ENCODE peak calls at places on chromosomes 6 and 20, in seven cellular contexts. One of them, this sample, is unnamed.

GRCh38 chr6:35089935-35090505 is 51.1 kb downstream of the TCP11 start:
- DNase-seq in OCI-LY7: no peak
- DNase-seq in mammary epithelial cell: peak
- DNase-seq in foreskin fibroblast: peak
- DNase-seq in foreskin keratinocyte: no peak
- DNase-seq in AG04450: peak
- DNase-seq in HFFc6: peak
- DNase-seq in this sample: peak

GRCh38 chr20:48724891-48725588 is 102.8 kb downstream of the PREX1 start:
- DNase-seq in foreskin keratinocyte: no peak
- DNase-seq in mammary epithelial cell: no peak
- DNase-seq in AG04450: no peak
- DNase-seq in HFFc6: no peak
- DNase-seq in foreskin fibroblast: no peak
- DNase-seq in OCI-LY7: no peak
- DNase-seq in this sample: no peak

GRCh38 chr20:51424270-51425041 is 118.1 kb downstream of the NFATC2 start:
- DNase-seq in HFFc6: no peak
- DNase-seq in AG04450: no peak
- DNase-seq in OCI-LY7: no peak
- DNase-seq in foreskin fibroblast: no peak
- DNase-seq in foreskin keratinocyte: no peak
- DNase-seq in mammary epithelial cell: no peak
- DNase-seq in this sample: no peak

GRCh38 chr6:166221636-166222035 is 54.0 kb upstream of the TBXT start:
- DNase-seq in foreskin fibroblast: no peak
- DNase-seq in foreskin keratinocyte: no peak
- DNase-seq in mammary epithelial cell: no peak
- DNase-seq in OCI-LY7: peak
- DNase-seq in HFFc6: no peak
- DNase-seq in AG04450: no peak
- DNase-seq in this sample: no peak

GRCh38 chr20:51651921-51652549 is 109.5 kb upstream of the NFATC2 start:
- DNase-seq in foreskin keratinocyte: no peak
- DNase-seq in mammary epithelial cell: no peak
- DNase-seq in HFFc6: no peak
- DNase-seq in foreskin fibroblast: no peak
- DNase-seq in OCI-LY7: no peak
- DNase-seq in AG04450: no peak
- DNase-seq in this sample: no peak

GRCh38 chr6:109800771-109801170 is 109.7 kb downstream of the FIG4 start:
- DNase-seq in AG04450: no peak
- DNase-seq in mammary epithelial cell: no peak
- DNase-seq in HFFc6: no peak
- DNase-seq in OCI-LY7: no peak
- DNase-seq in foreskin keratinocyte: no peak
- DNase-seq in foreskin fibroblast: no peak
- DNase-seq in this sample: no peak

GRCh38 chr6:159532155-159532554 is 160.9 kb downstream of the SOD2 start:
- DNase-seq in foreskin keratinocyte: no peak
- DNase-seq in AG04450: no peak
- DNase-seq in OCI-LY7: no peak
- DNase-seq in HFFc6: no peak
- DNase-seq in foreskin fibroblast: no peak
- DNase-seq in mammary epithelial cell: no peak
- DNase-seq in this sample: no peak

GRCh38 chr6:37550436-37550835 is 50.7 kb upstream of the CCDC167 start:
- DNase-seq in foreskin keratinocyte: no peak
- DNase-seq in foreskin fibroblast: peak
- DNase-seq in HFFc6: no peak
- DNase-seq in mammary epithelial cell: no peak
- DNase-seq in AG04450: no peak
- DNase-seq in OCI-LY7: no peak
- DNase-seq in this sample: peak

GRCh38 chr20:419556-420168 is 11.6 kb downstream of the RBCK1 start:
- DNase-seq in mammary epithelial cell: peak
- DNase-seq in HFFc6: no peak
- DNase-seq in foreskin keratinocyte: no peak
- DNase-seq in foreskin fibroblast: no peak
- DNase-seq in OCI-LY7: peak
- DNase-seq in AG04450: no peak
- DNase-seq in this sample: no peak

GRCh38 chr6:100573169-100573568 is 108.4 kb upstream of the SIM1 start:
- DNase-seq in HFFc6: peak
- DNase-seq in mammary epithelial cell: peak
- DNase-seq in foreskin keratinocyte: peak
- DNase-seq in AG04450: no peak
- DNase-seq in OCI-LY7: peak
- DNase-seq in foreskin fibroblast: peak
- DNase-seq in this sample: peak

GRCh38 chr20:46640536-46641311 is 10.5 kb downstream of the SLC13A3 start:
- DNase-seq in foreskin keratinocyte: no peak
- DNase-seq in HFFc6: no peak
- DNase-seq in OCI-LY7: no peak
- DNase-seq in mammary epithelial cell: no peak
- DNase-seq in AG04450: no peak
- DNase-seq in foreskin fibroblast: no peak
- DNase-seq in this sample: no peak

GRCh38 chr20:51037499-51038110 is 14.7 kb upstream of the KCNG1 start:
- DNase-seq in foreskin fibroblast: no peak
- DNase-seq in OCI-LY7: no peak
- DNase-seq in foreskin keratinocyte: no peak
- DNase-seq in mammary epithelial cell: no peak
- DNase-seq in AG04450: no peak
- DNase-seq in HFFc6: no peak
- DNase-seq in this sample: no peak

GRCh38 chr6:53301801-53302537 is 46.8 kb downstream of the ELOVL5 start:
- DNase-seq in mammary epithelial cell: peak
- DNase-seq in OCI-LY7: no peak
- DNase-seq in foreskin fibroblast: no peak
- DNase-seq in AG04450: no peak
- DNase-seq in HFFc6: no peak
- DNase-seq in foreskin keratinocyte: no peak
- DNase-seq in this sample: no peak

GRCh38 chr20:60529149-60529548 is 570.9 kb downstream of the CDH26 start:
- DNase-seq in AG04450: no peak
- DNase-seq in HFFc6: no peak
- DNase-seq in foreskin keratinocyte: no peak
- DNase-seq in foreskin fibroblast: no peak
- DNase-seq in OCI-LY7: no peak
- DNase-seq in mammary epithelial cell: no peak
- DNase-seq in this sample: no peak

GRCh38 chr6:33578588-33579011 is 1.5 kb downstream of the BAK1 start:
- DNase-seq in OCI-LY7: peak
- DNase-seq in HFFc6: no peak
- DNase-seq in mammary epithelial cell: no peak
- DNase-seq in foreskin fibroblast: no peak
- DNase-seq in foreskin keratinocyte: no peak
- DNase-seq in AG04450: no peak
- DNase-seq in this sample: no peak

GRCh38 chr6:25519856-25520255 is 132.2 kb upstream of the SCGN start:
- DNase-seq in foreskin keratinocyte: no peak
- DNase-seq in foreskin fibroblast: no peak
- DNase-seq in HFFc6: no peak
- DNase-seq in OCI-LY7: no peak
- DNase-seq in AG04450: no peak
- DNase-seq in mammary epithelial cell: no peak
- DNase-seq in this sample: no peak

GRCh38 chr6:64012351-64013060 is 376.9 kb downstream of the PHF3 start:
- DNase-seq in foreskin keratinocyte: peak
- DNase-seq in HFFc6: no peak
- DNase-seq in OCI-LY7: no peak
- DNase-seq in AG04450: peak
- DNase-seq in foreskin fibroblast: no peak
- DNase-seq in mammary epithelial cell: peak
- DNase-seq in this sample: peak

GRCh38 chr6:42511803-42512422 is 51.9 kb upstream of the UBR2 start:
- DNase-seq in AG04450: peak
- DNase-seq in foreskin keratinocyte: no peak
- DNase-seq in foreskin fibroblast: no peak
- DNase-seq in HFFc6: no peak
- DNase-seq in OCI-LY7: no peak
- DNase-seq in mammary epithelial cell: no peak
- DNase-seq in this sample: peak

GRCh38 chr20:62352402-62353288 is 14.5 kb downstream of the LAMA5 start:
- DNase-seq in mammary epithelial cell: peak
- DNase-seq in foreskin fibroblast: no peak
- DNase-seq in AG04450: no peak
- DNase-seq in foreskin keratinocyte: no peak
- DNase-seq in OCI-LY7: no peak
- DNase-seq in HFFc6: no peak
- DNase-seq in this sample: no peak

GRCh38 chr20:47063407-47063806 is 168.8 kb downstream of the EYA2 start:
- DNase-seq in HFFc6: no peak
- DNase-seq in foreskin keratinocyte: no peak
- DNase-seq in OCI-LY7: no peak
- DNase-seq in mammary epithelial cell: no peak
- DNase-seq in AG04450: no peak
- DNase-seq in foreskin fibroblast: no peak
- DNase-seq in this sample: no peak

GRCh38 chr20:5492941-5493340 is 176.2 kb upstream of the PROKR2 start:
- DNase-seq in foreskin fibroblast: no peak
- DNase-seq in HFFc6: no peak
- DNase-seq in OCI-LY7: no peak
- DNase-seq in foreskin keratinocyte: no peak
- DNase-seq in AG04450: no peak
- DNase-seq in mammary epithelial cell: no peak
- DNase-seq in this sample: no peak

GRCh38 chr20:37755665-37756064 is 61.8 kb downstream of the CTNNBL1 start:
- DNase-seq in AG04450: no peak
- DNase-seq in foreskin keratinocyte: no peak
- DNase-seq in OCI-LY7: no peak
- DNase-seq in mammary epithelial cell: no peak
- DNase-seq in foreskin fibroblast: peak
- DNase-seq in HFFc6: no peak
- DNase-seq in this sample: no peak

GRCh38 chr6:1735239-1735803 is 125.6 kb downstream of the FOXC1 start:
- DNase-seq in HFFc6: no peak
- DNase-seq in OCI-LY7: no peak
- DNase-seq in foreskin fibroblast: no peak
- DNase-seq in mammary epithelial cell: no peak
- DNase-seq in foreskin keratinocyte: no peak
- DNase-seq in AG04450: no peak
- DNase-seq in this sample: no peak
- TF ChIP-seq CTCF in HFFc6: no peak
- TF ChIP-seq CTCF in OCI-LY7: no peak
- TF ChIP-seq CTCF in foreskin fibroblast: no peak
- TF ChIP-seq CTCF in mammary epithelial cell: no peak
- TF ChIP-seq CTCF in foreskin keratinocyte: no peak
- TF ChIP-seq CTCF in AG04450: no peak
- TF ChIP-seq CTCF in this sample: no peak

GRCh38 chr6:41182069-41183034 is 18.6 kb downstream of the TREML2 start:
- DNase-seq in foreskin keratinocyte: no peak
- DNase-seq in OCI-LY7: peak
- DNase-seq in HFFc6: peak
- DNase-seq in mammary epithelial cell: peak
- DNase-seq in foreskin fibroblast: peak
- DNase-seq in AG04450: peak
- DNase-seq in this sample: peak
- TF ChIP-seq CTCF in foreskin keratinocyte: peak
- TF ChIP-seq CTCF in OCI-LY7: peak
- TF ChIP-seq CTCF in HFFc6: peak
- TF ChIP-seq CTCF in mammary epithelial cell: peak
- TF ChIP-seq CTCF in foreskin fibroblast: peak
- TF ChIP-seq CTCF in AG04450: peak
- TF ChIP-seq CTCF in this sample: peak

DNA sequence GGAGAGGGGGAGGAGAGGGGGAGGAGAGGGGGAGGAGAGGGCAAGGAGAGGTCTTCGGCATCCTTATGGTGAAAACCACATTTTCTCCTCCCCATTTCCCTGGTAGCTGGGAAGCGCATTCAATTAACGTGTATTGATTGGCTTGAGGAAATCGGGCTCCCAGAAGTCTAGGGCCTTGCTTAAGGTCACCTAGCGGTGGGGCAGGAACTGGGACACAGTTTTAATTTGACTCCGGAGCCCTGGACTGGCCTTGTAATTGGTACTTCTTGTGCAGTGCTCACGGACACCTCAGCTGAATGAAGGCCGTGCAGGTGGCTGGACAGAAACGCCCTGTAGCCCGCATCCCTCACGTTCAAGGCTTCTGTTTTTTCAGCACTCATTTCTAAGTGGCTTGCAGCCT is 42.8 kb downstream of the CTCFL start:
- DNase-seq in AG04450: no peak
- DNase-seq in mammary epithelial cell: no peak
- DNase-seq in foreskin fibroblast: no peak
- DNase-seq in OCI-LY7: peak
- DNase-seq in foreskin keratinocyte: no peak
- DNase-seq in HFFc6: no peak
- DNase-seq in this sample: no peak
- TF ChIP-seq CTCF in AG04450: no peak
- TF ChIP-seq CTCF in mammary epithelial cell: no peak
- TF ChIP-seq CTCF in foreskin fibroblast: no peak
- TF ChIP-seq CTCF in OCI-LY7: peak
- TF ChIP-seq CTCF in foreskin keratinocyte: no peak
- TF ChIP-seq CTCF in HFFc6: no peak
- TF ChIP-seq CTCF in this sample: no peak

GRCh38 chr6:122264557-122264956 is 134.9 kb upstream of the HSF2 start:
- DNase-seq in OCI-LY7: no peak
- DNase-seq in foreskin fibroblast: no peak
- DNase-seq in foreskin keratinocyte: no peak
- DNase-seq in AG04450: no peak
- DNase-seq in HFFc6: no peak
- DNase-seq in mammary epithelial cell: no peak
- DNase-seq in this sample: no peak
- TF ChIP-seq CTCF in OCI-LY7: no peak
- TF ChIP-seq CTCF in foreskin fibroblast: no peak
- TF ChIP-seq CTCF in foreskin keratinocyte: no peak
- TF ChIP-seq CTCF in AG04450: no peak
- TF ChIP-seq CTCF in HFFc6: no peak
- TF ChIP-seq CTCF in mammary epithelial cell: no peak
- TF ChIP-seq CTCF in this sample: no peak

GRCh38 chr6:56620229-56620868 is 22.3 kb downstream of the DST start:
- DNase-seq in HFFc6: no peak
- DNase-seq in foreskin fibroblast: no peak
- DNase-seq in OCI-LY7: no peak
- DNase-seq in AG04450: no peak
- DNase-seq in foreskin keratinocyte: no peak
- DNase-seq in mammary epithelial cell: no peak
- DNase-seq in this sample: no peak

GRCh38 chr6:56616967-56617366 is 25.7 kb downstream of the DST start:
- DNase-seq in foreskin fibroblast: no peak
- DNase-seq in HFFc6: no peak
- DNase-seq in mammary epithelial cell: no peak
- DNase-seq in foreskin keratinocyte: no peak
- DNase-seq in AG04450: no peak
- DNase-seq in OCI-LY7: no peak
- DNase-seq in this sample: no peak

GRCh38 chr6:56613247-56613851 is 29.3 kb downstream of the DST start:
- DNase-seq in foreskin keratinocyte: no peak
- DNase-seq in foreskin fibroblast: no peak
- DNase-seq in OCI-LY7: no peak
- DNase-seq in HFFc6: no peak
- DNase-seq in AG04450: no peak
- DNase-seq in mammary epithelial cell: no peak
- DNase-seq in this sample: no peak

GRCh38 chr6:56618050-56618449 is 24.6 kb downstream of the DST start:
- DNase-seq in HFFc6: no peak
- DNase-seq in mammary epithelial cell: no peak
- DNase-seq in foreskin keratinocyte: no peak
- DNase-seq in foreskin fibroblast: no peak
- DNase-seq in AG04450: no peak
- DNase-seq in OCI-LY7: no peak
- DNase-seq in this sample: no peak
- TF ChIP-seq CTCF in HFFc6: peak
- TF ChIP-seq CTCF in mammary epithelial cell: peak
- TF ChIP-seq CTCF in foreskin keratinocyte: peak
- TF ChIP-seq CTCF in foreskin fibroblast: peak
- TF ChIP-seq CTCF in AG04450: peak
- TF ChIP-seq CTCF in OCI-LY7: peak
- TF ChIP-seq CTCF in this sample: peak